ENCODE peak calls at places on chromosomes 4 and X, in nine cellular contexts. J, B, A, L, P, D, H, Z and C are unnamed samples.

GRCh38 chr4:45183905-45184304 is 457.5 kb upstream of the GNPDA2 start:
- DNase-seq in J (no peak), B (no peak), A (no peak), L (no peak), P (no peak), D (no peak), H (no peak), Z (no peak), C (no peak)

GRCh38 chr4:108068422-108068821 is 78.7 kb downstream of the HADH start:
- DNase-seq in J (peak; percentile 21), B (no peak), A (no peak), L (no peak), P (no peak), D (no peak), H (no peak), Z (no peak), C (no peak)

GRCh38 chrX:69107231-69107739 is 58.0 kb downstream of the PJA1 start:
- DNase-seq in J (no peak), B (no peak), A (no peak), L (peak; percentile 26), P (no peak), D (no peak), H (no peak), Z (no peak), C (no peak)

GRCh38 chrX:17930850-17931249 is 69.8 kb upstream of the RAI2 start:
- DNase-seq in J (no peak), B (no peak), A (no peak), L (no peak), P (no peak), D (no peak), H (no peak), Z (no peak), C (no peak)

GRCh38 chrX:118497180-118497814 is 1.7 kb downstream of the DOCK11 start:
- DNase-seq in J (no peak), B (no peak), A (no peak), L (no peak), P (no peak), D (peak; percentile 30), H (no peak), Z (no peak), C (no peak)

GRCh38 chrX:74800062-74800461 is 125.2 kb downstream of the NEXMIF start:
- DNase-seq in J (no peak), B (no peak), A (no peak), L (no peak), P (no peak), D (no peak), H (no peak), Z (no peak), C (no peak)

GRCh38 chr4:87188063-87188462 is 32.4 kb downstream of the KLHL8 start:
- DNase-seq in J (peak; percentile 37), B (no peak), A (no peak), L (no peak), P (no peak), D (no peak), H (peak; percentile 16), Z (peak; percentile 65), C (peak; percentile 11)

GRCh38 chr4:76430519-76431388 is 4.3 kb upstream of the SHROOM3 start:
- DNase-seq in J (peak; percentile 67), B (no peak), A (no peak), L (no peak), P (peak; percentile 42), D (no peak), H (peak; percentile 7), Z (peak; percentile 60), C (peak; percentile 61)

GRCh38 chr4:163395055-163395454 is 51.4 kb downstream of the NPY5R start:
- DNase-seq in J (peak; percentile 27), B (no peak), A (no peak), L (no peak), P (no peak), D (no peak), H (no peak), Z (peak; percentile 28), C (no peak)

GRCh38 chr4:7270121-7270520 is 77.8 kb downstream of the SORCS2 start:
- DNase-seq in J (no peak), B (no peak), A (peak; percentile 49), L (no peak), P (no peak), D (no peak), H (no peak), Z (no peak), C (no peak)

GRCh38 chr4:168633071-168633470 is 136.2 kb downstream of the PALLD start:
- DNase-seq in J (peak; percentile 68), B (no peak), A (no peak), L (no peak), P (no peak), D (no peak), H (no peak), Z (no peak), C (no peak)

GRCh38 chr4:168632246-168632832 is 135.5 kb downstream of the PALLD start:
- DNase-seq in J (no peak), B (no peak), A (no peak), L (no peak), P (no peak), D (no peak), H (no peak), Z (no peak), C (no peak)

GRCh38 chr4:168629561-168629960 is 132.7 kb downstream of the PALLD start:
- DNase-seq in J (no peak), B (no peak), A (no peak), L (no peak), P (no peak), D (no peak), H (no peak), Z (no peak), C (no peak)

GRCh38 chr4:168630445-168631187 is 133.8 kb downstream of the PALLD start:
- DNase-seq in J (peak; percentile 95), B (no peak), A (no peak), L (no peak), P (no peak), D (no peak), H (no peak), Z (peak; percentile 88), C (peak; percentile 59)

GRCh38 chr4:168631241-168632151 is 134.6 kb downstream of the PALLD start:
- DNase-seq in J (peak; percentile 90), B (no peak), A (no peak), L (peak; percentile 80), P (no peak), D (no peak), H (no peak), Z (peak; percentile 55), C (no peak)
- TF ChIP-seq CTCF in J (peak; percentile 38), B (no peak), A (no peak), L (no peak), P (no peak), D (no peak), H (peak; percentile 54), Z (peak; percentile 45), C (peak; percentile 66)

DNA sequence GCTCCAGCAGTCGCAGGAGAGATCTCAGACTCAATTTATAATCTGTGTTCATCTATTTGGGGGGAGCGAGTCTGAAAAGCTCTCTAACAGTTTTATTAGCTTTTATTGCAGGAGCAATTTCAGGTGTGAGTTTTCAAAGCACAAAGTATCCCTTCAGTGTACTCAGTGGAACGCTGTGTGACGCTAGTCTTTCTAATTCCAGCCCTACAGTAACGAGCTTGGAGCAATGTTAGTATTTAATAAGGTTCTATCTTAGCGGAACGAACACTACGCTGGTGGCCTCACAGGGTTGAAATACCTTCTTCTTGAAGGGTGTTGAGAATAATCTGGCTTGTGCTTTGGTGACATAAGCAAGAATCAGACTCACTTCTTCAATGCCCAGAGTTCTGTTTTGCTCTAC is 8.4 kb downstream of the HS3ST1 start:
- DNase-seq in J (no peak), B (no peak), A (no peak), L (no peak), P (no peak), D (no peak), H (no peak), Z (no peak), C (no peak)
- TF ChIP-seq CTCF in J (no peak), B (no peak), A (no peak), L (no peak), P (no peak), D (no peak), H (no peak), Z (no peak), C (no peak)

GRCh38 chr4:105192910-105193309 is 46.2 kb downstream of the TET2 start:
- DNase-seq in J (no peak), B (no peak), A (no peak), L (no peak), P (no peak), D (no peak), H (no peak), Z (no peak), C (no peak)

GRCh38 chr4:105198541-105198940 is 51.9 kb downstream of the TET2 start:
- DNase-seq in J (no peak), B (no peak), A (no peak), L (no peak), P (no peak), D (no peak), H (no peak), Z (no peak), C (no peak)

GRCh38 chr4:105194328-105195231 is 47.9 kb downstream of the TET2 start:
- DNase-seq in J (peak; percentile 56), B (peak; percentile 55), A (no peak), L (no peak), P (peak; percentile 20), D (no peak), H (no peak), Z (peak; percentile 79), C (peak; percentile 40)

GRCh38 chr4:105197777-105198176 is 51.1 kb downstream of the TET2 start:
- DNase-seq in J (peak; percentile 30), B (no peak), A (no peak), L (no peak), P (no peak), D (no peak), H (no peak), Z (peak; percentile 43), C (no peak)

GRCh38 chr4:105196523-105197145 is 50.0 kb downstream of the TET2 start:
- DNase-seq in J (peak; percentile 31), B (peak; percentile 35), A (no peak), L (no peak), P (no peak), D (no peak), H (no peak), Z (peak; percentile 44), C (no peak)
- TF ChIP-seq CTCF in J (peak; percentile 40), B (no peak), A (peak; percentile 24), L (no peak), P (no peak), D (no peak), H (peak; percentile 53), Z (peak; percentile 24), C (peak; percentile 65)

GRCh38 chr4:16767861-16768260 is 130.6 kb downstream of the LDB2 start:
- DNase-seq in J (no peak), B (no peak), A (no peak), L (no peak), P (no peak), D (no peak), H (no peak), Z (no peak), C (no peak)

GRCh38 chr4:16765549-16765948 is 132.9 kb downstream of the LDB2 start:
- DNase-seq in J (no peak), B (no peak), A (no peak), L (no peak), P (no peak), D (no peak), H (no peak), Z (no peak), C (no peak)

GRCh38 chr4:16761031-16761430 is 137.4 kb downstream of the LDB2 start:
- DNase-seq in J (no peak), B (no peak), A (no peak), L (no peak), P (no peak), D (no peak), H (no peak), Z (no peak), C (no peak)

GRCh38 chr4:16767251-16767650 is 131.2 kb downstream of the LDB2 start:
- DNase-seq in J (no peak), B (no peak), A (no peak), L (no peak), P (no peak), D (no peak), H (no peak), Z (no peak), C (no peak)

GRCh38 chr4:16764622-16765021 is 133.8 kb downstream of the LDB2 start:
- DNase-seq in J (peak; percentile 37), B (no peak), A (no peak), L (peak; percentile 27), P (no peak), D (no peak), H (no peak), Z (peak; percentile 29), C (no peak)
- TF ChIP-seq CTCF in J (peak; percentile 56), B (no peak), A (peak; percentile 62), L (peak; percentile 38), P (no peak), D (no peak), H (peak; percentile 46), Z (peak; percentile 31), C (peak; percentile 63)